ENCODE peak calls at places on chromosome 15, in ten cellular contexts. G, A, Z, N, F, Q, X, L, M and P are unnamed samples.

GRCh38 chr15:56016281-56016680 is 22.9 kb upstream of the NEDD4 start:
- DNase-seq in G (no peak), A (no peak), Z (no peak), N (no peak), F (no peak), Q (no peak), X (no peak), L (no peak), M (no peak), P (no peak)

GRCh38 chr15:73631915-73632669 is 1.1 kb downstream of the NPTN start:
- DNase-seq in G (peak; percentile 59), A (peak; percentile 59), Z (no peak), N (peak; percentile 10), F (peak; percentile 52), Q (no peak), X (peak; percentile 69), L (peak; percentile 57), M (no peak), P (peak; percentile 54)

GRCh38 chr15:53978248-53978906 is at the start of gene UNC13C:
- DNase-seq in G (no peak), A (peak; percentile 13), Z (peak; percentile 47), N (no peak), F (peak; percentile 56), Q (peak; percentile 1), X (peak; percentile 3), L (peak; percentile 51), M (no peak), P (peak; percentile 30)

GRCh38 chr15:100059094-100059493 is 282.7 kb downstream of the ADAMTS17 start:
- DNase-seq in G (no peak), A (no peak), Z (no peak), N (no peak), F (no peak), Q (no peak), X (no peak), L (no peak), M (no peak), P (no peak)

GRCh38 chr15:28260722-28261121 is 61.3 kb downstream of the HERC2 start:
- DNase-seq in G (no peak), A (no peak), Z (no peak), N (no peak), F (peak; percentile 49), Q (no peak), X (no peak), L (no peak), M (no peak), P (no peak)

GRCh38 chr15:90646662-90647305 is 70.4 kb upstream of the BLM start:
- DNase-seq in G (no peak), A (no peak), Z (no peak), N (no peak), F (no peak), Q (no peak), X (no peak), L (no peak), M (no peak), P (no peak)

GRCh38 chr15:66737243-66738010 is 35.4 kb downstream of the SMAD6 start:
- DNase-seq in G (no peak), A (no peak), Z (no peak), N (no peak), F (no peak), Q (no peak), X (no peak), L (no peak), M (no peak), P (no peak)

GRCh38 chr15:98751767-98752166 is 103.4 kb downstream of the IGF1R start:
- DNase-seq in G (no peak), A (no peak), Z (no peak), N (no peak), F (no peak), Q (peak; percentile 31), X (no peak), L (no peak), M (no peak), P (no peak)

GRCh38 chr15:58521293-58521991 is 89.7 kb downstream of the LIPC start:
- DNase-seq in G (peak; percentile 84), A (peak; percentile 93), Z (no peak), N (no peak), F (peak; percentile 53), Q (peak; percentile 42), X (peak; percentile 80), L (peak; percentile 73), M (peak; percentile 34), P (no peak)

GRCh38 chr15:58523634-58524033 is 91.8 kb downstream of the LIPC start:
- DNase-seq in G (no peak), A (no peak), Z (no peak), N (no peak), F (no peak), Q (no peak), X (no peak), L (no peak), M (no peak), P (no peak)

GRCh38 chr15:58522391-58522790 is 90.6 kb downstream of the LIPC start:
- DNase-seq in G (no peak), A (no peak), Z (no peak), N (no peak), F (no peak), Q (no peak), X (peak; percentile 42), L (no peak), M (no peak), P (no peak)

GRCh38 chr15:58524247-58524646 is 92.5 kb downstream of the LIPC start:
- DNase-seq in G (no peak), A (no peak), Z (no peak), N (no peak), F (no peak), Q (peak; percentile 10), X (no peak), L (no peak), M (no peak), P (no peak)

DNA sequence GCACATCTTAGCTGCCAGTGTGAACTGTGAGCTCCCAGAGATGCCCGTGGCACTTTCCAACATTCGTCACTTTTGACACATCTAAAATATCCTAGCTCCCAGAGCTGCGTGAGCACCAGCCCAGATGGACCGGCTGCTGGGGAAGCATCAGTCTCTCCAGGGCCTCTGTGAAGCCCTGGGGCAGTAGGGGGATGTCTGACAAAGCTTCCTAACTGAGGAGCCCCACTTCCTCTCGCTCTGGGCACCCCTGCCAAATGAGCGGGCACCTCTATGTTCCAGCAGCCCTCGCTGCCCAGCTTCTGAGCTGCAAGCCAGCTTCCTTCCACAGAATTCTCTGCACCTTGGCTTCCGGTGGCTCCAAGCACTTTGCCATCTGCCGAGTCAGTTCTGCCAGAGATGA is 91.1 kb downstream of the LIPC start:
- DNase-seq in G (no peak), A (no peak), Z (no peak), N (no peak), F (no peak), Q (no peak), X (no peak), L (no peak), M (no peak), P (no peak)
- H2AFZ ChIP-seq in G (peak overlapping the region; percentile 52), A (peak overlapping the region; percentile 83), Z (no peak overlapping the region), N (no peak overlapping the region), F (peak overlapping the region; percentile 38), Q (no peak overlapping the region), X (peak overlapping the region; percentile 84), L (no peak overlapping the region), M (no peak overlapping the region), P (no peak overlapping the region)

DNA sequence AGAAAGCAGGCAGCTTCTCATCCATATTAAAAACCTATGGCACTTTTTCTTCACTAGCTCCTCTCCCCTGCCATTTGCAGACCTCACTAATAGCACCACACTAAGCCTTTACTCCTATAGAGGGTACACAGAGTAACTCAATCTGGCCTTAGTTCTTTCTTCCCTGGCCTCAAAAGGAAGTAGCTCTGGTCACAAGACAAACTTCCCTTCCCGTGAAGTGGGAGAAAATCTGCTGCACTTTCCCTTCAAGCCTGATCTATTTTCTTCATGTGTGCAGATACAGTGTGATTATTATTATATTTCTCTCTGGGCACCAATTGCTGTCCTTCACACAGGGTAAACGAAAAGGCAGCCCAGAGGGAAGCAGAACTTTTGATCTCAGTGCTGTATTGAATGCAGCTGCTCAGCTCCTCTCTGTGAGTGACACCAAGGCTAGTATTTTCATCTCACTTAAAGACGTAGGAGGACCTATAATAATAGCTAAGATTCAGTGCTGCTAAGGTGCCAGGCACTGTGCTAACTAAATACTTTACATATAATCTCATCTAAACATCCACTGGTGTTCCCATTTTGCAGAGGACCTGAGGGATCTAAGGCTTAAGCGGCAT is 61.9 kb upstream of the RASGRP1 start:
- DNase-seq in G (no peak), A (no peak), Z (no peak), N (no peak), F (no peak), Q (no peak), X (no peak), L (no peak), M (no peak), P (no peak)
- H2AFZ ChIP-seq in G (no peak overlapping the region), A (no peak overlapping the region), Z (no peak overlapping the region), N (peak overlapping the region; percentile 48), F (no peak overlapping the region), Q (no peak overlapping the region), X (no peak overlapping the region), L (no peak overlapping the region), M (no peak overlapping the region), P (no peak overlapping the region)

GRCh38 chr15:40843183-40843884 is 514 bp upstream of the SPINT1 start:
- DNase-seq in G (no peak), A (peak; percentile 6), Z (no peak), N (no peak), F (peak; percentile 17), Q (no peak), X (no peak), L (peak; percentile 14), M (no peak), P (no peak)

GRCh38 chr15:40844543-40844981 is 714 bp downstream of the SPINT1 start:
- DNase-seq in G (no peak), A (no peak), Z (no peak), N (no peak), F (peak; percentile 59), Q (no peak), X (peak; percentile 42), L (peak; percentile 50), M (no peak), P (peak; percentile 74)

GRCh38 chr15:40843885-40844542 is at the start of gene SPINT1:
- DNase-seq in G (no peak), A (peak; percentile 85), Z (no peak), N (no peak), F (peak; percentile 74), Q (no peak), X (peak; percentile 41), L (peak; percentile 89), M (no peak), P (peak; percentile 69)

GRCh38 chr15:40845511-40846284 is 1.9 kb downstream of the SPINT1 start:
- DNase-seq in G (no peak), A (peak; percentile 94), Z (no peak), N (no peak), F (peak; percentile 59), Q (peak; percentile 86), X (no peak), L (peak; percentile 93), M (no peak), P (no peak)

DNA sequence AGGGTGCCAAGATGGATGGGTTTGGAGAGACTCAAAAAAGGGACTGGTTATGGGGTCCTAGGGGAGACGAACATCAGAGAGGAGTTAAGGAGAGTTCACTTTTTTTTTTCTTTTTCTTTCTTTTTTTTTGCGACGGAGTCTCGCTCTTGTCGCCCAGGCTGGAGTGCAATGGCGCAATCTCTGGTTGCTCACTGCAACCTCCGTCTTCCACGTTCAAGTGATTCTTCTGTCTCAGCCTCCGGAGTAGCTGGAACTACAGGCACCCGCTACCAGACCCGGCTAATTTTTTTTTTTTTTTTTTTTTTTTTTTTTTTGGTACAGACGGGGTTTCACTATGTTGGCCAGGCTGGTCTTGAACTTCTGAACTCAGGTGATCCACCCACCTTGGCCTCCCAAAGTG is 1.2 kb downstream of the SPINT1 start:
- DNase-seq in G (no peak), A (no peak), Z (no peak), N (no peak), F (no peak), Q (no peak), X (no peak), L (peak; percentile 4), M (no peak), P (no peak)
- H2AFZ ChIP-seq in G (peak overlapping the region; percentile 86), A (peak overlapping the region; percentile 69), Z (peak overlapping the region; percentile 89), N (no peak overlapping the region), F (peak overlapping the region; percentile 74), Q (no peak overlapping the region), X (peak overlapping the region; percentile 51), L (peak overlapping the region; percentile 83), M (no peak overlapping the region), P (peak overlapping the region; percentile 40)

GRCh38 chr15:24955549-24955929 is 752 bp downstream of the SNRPN start:
- DNase-seq in G (no peak), A (no peak), Z (no peak), N (no peak), F (no peak), Q (no peak), X (no peak), L (peak; percentile 6), M (no peak), P (peak; percentile 32)

GRCh38 chr15:24957691-24958090 is 2.9 kb downstream of the SNRPN start:
- DNase-seq in G (no peak), A (no peak), Z (no peak), N (no peak), F (peak; percentile 42), Q (no peak), X (no peak), L (no peak), M (no peak), P (no peak)

GRCh38 chr15:24956131-24956838 is 1.5 kb downstream of the SNRPN start:
- DNase-seq in G (peak; percentile 74), A (peak; percentile 61), Z (peak; percentile 67), N (no peak), F (peak; percentile 81), Q (peak; percentile 59), X (peak; percentile 82), L (peak; percentile 88), M (no peak), P (peak; percentile 79)

DNA sequence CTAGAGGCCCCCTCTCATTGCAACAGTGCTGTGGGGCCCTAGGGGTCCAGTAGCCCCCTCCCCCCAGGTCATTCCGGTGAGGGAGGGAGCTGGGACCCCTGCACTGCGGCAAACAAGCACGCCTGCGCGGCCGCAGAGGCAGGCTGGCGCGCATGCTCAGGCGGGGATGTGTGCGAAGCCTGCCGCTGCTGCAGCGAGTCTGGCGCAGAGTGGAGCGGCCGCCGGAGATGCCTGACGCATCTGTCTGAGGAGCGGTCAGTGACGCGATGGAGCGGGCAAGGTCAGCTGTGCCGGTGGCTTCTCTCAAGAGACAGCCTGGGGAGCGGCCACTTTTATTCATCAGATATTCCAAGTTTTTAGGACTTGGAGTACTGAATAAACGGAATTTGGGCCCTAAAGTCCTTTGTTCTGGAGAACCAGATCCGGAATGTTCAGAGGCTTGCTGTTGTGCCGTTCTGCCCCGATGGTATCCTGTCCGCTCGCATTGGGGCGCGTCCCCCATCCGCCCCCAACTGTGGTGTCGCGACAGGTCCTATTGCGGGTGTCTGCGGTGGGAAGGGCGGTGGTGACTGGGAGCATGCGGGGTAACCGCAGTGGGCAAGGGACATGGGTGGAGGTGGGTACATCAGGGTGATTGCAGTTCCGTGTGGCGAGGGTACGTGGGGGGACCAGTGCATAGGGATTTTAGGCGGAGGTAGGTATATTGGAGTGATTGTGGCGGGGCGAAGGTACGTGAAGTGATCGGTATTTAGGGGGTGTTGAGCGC is at the start of the genes SNRPN and SNURF:
- DNase-seq in G (peak; percentile 78), A (peak; percentile 65), Z (peak; percentile 56), N (no peak), F (peak; percentile 76), Q (peak; percentile 30), X (peak; percentile 90), L (peak; percentile 85), M (no peak), P (peak; percentile 81)
- H2AFZ ChIP-seq in G (peak within 1 kb of the TSS; percentile 95), A (peak within 1 kb of the TSS; percentile 88), Z (peak within 1 kb of the TSS; percentile 69), N (no peak within 1 kb of the TSS), F (no peak within 1 kb of the TSS), Q (no peak within 1 kb of the TSS), X (peak within 1 kb of the TSS; percentile 92), L (peak within 1 kb of the TSS; percentile 70), M (no peak within 1 kb of the TSS), P (peak within 1 kb of the TSS; percentile 84)